ENCODE peak calls at places on chromosomes 16 and 17, in five cellular contexts. Q is heart right ventricle; J is gastroesophageal sphincter; B is stimulated activated naive B cell treated with anti-CD40 and anti-IgM and Interleukin-4, amounts not matched to agents 10 μg/mL and 1 μg/mL and 100 μg/mL, for 72 hours; K is activated CD8-positive, alpha-beta memory T cell treated with anti-CD3 and anti-CD28 coated beads, Interleukin-2, amount 10 ng/mL, durations not matched to agents 7 days and 5 days. P is an unnamed sample.

GRCh38 chr16:55660026-55660425 is 4.2 kb downstream of the SLC6A2 start:
- ATAC-seq in Q (no peak), J (no peak), B (no peak), K (no peak), P (no peak)

GRCh38 chr17:78925662-78926555 is 722 bp upstream of the TIMP2 start:
- ATAC-seq in Q (peak; percentile 80), J (peak; percentile 90), B (peak; percentile 1), K (no peak), P (no peak)

GRCh38 chr17:45132569-45133463 is 501 bp upstream of the PLCD3 start:
- ATAC-seq in Q (peak; percentile 80), J (peak; percentile 60), B (peak; percentile 59), K (peak; percentile 40), P (peak; percentile 68)

GRCh38 chr17:40356906-40357861 is 7.4 kb downstream of the GJD3 start:
- ATAC-seq in Q (peak; percentile 1), J (no peak), B (no peak), K (no peak), P (no peak)

GRCh38 chr16:47977802-47978201 is 178.0 kb downstream of the ABCC12 start:
- ATAC-seq in Q (no peak), J (no peak), B (no peak), K (no peak), P (no peak)

GRCh38 chr17:7380855-7381683 is at the start of gene TNK1:
- ATAC-seq in Q (peak; percentile 57), J (peak; percentile 60), B (no peak), K (no peak), P (no peak)

GRCh38 chr16:16120382-16121184 is 102.7 kb downstream of the ABCC6 start:
- ATAC-seq in Q (peak; percentile 75), J (peak; percentile 59), B (no peak), K (no peak), P (no peak)

GRCh38 chr17:33687831-33688230 is 394.7 kb upstream of the ASIC2 start:
- ATAC-seq in Q (no peak), J (no peak), B (no peak), K (no peak), P (no peak)

GRCh38 chr16:50252082-50252611 is 14.2 kb upstream of the ADCY7 start:
- ATAC-seq in Q (no peak), J (peak; percentile 28), B (no peak), K (no peak), P (no peak)

GRCh38 chr17:31533546-31534155 is 142.2 kb downstream of the RAB11FIP4 start:
- ATAC-seq in Q (peak; percentile 43), J (no peak), B (no peak), K (no peak), P (no peak)

GRCh38 chr17:36844601-36845000 is 92.7 kb upstream of the LHX1 start:
- ATAC-seq in Q (no peak), J (no peak), B (no peak), K (no peak), P (no peak)

GRCh38 chr16:21302898-21303528 is 24.9 kb upstream of the CRYM start:
- ATAC-seq in Q (no peak), J (no peak), B (no peak), K (no peak), P (no peak)

GRCh38 chr16:65038125-65038524 is 83.7 kb downstream of the CDH11 start:
- ATAC-seq in Q (no peak), J (no peak), B (no peak), K (no peak), P (no peak)

GRCh38 chr17:48636177-48637018 is 10.2 kb upstream of the HOXB9 start:
- ATAC-seq in Q (no peak), J (peak; percentile 62), B (peak; percentile 65), K (peak; percentile 72), P (peak; percentile 54)

GRCh38 chr16:30104492-30104891 is 8.5 kb upstream of the YPEL3 start:
- ATAC-seq in Q (no peak), J (no peak), B (no peak), K (no peak), P (no peak)

GRCh38 chr17:32777922-32778321 is 99.0 kb downstream of the MYO1D start:
- ATAC-seq in Q (no peak), J (no peak), B (no peak), K (no peak), P (no peak)